ENCODE peak calls at places on chromosomes 2 and 18, in eight cellular contexts. F is mucosa of descending colon, M is left ventricle myocardium inferior, W is H9, V is uterus, C is fibroblast of villous mesenchyme, H is lower lobe of right lung, O is Panc1. G is an unnamed sample.

GRCh38 chr2:77028032-77028600 is 494.1 kb downstream of the LRRTM4 start:
- DNase-seq in F (no peak), M (no peak), W (no peak), V (no peak), C (no peak), H (no peak), O (no peak), G (no peak)

GRCh38 chr18:42072407-42072806 is 117.4 kb downstream of the PIK3C3 start:
- DNase-seq in F (no peak), M (no peak), W (no peak), V (no peak), C (no peak), H (no peak), O (no peak), G (no peak)

GRCh38 chr2:125259441-125259840 is 1234.4 kb downstream of the CNTNAP5 start:
- DNase-seq in F (no peak), M (no peak), W (no peak), V (no peak), C (no peak), H (no peak), O (no peak), G (no peak)

GRCh38 chr2:165795011-165795410 is 964 bp upstream of the GALNT3 start:
- DNase-seq in F (no peak), M (no peak), W (no peak), V (no peak), C (no peak), H (no peak), O (no peak), G (peak)

GRCh38 chr18:61047794-61048193 is 285.4 kb upstream of the CDH20 start:
- DNase-seq in F (no peak), M (no peak), W (no peak), V (no peak), C (no peak), H (no peak), O (no peak), G (no peak)

GRCh38 chr18:73168171-73168570 is 300.4 kb upstream of the NETO1 start:
- DNase-seq in F (no peak), M (no peak), W (no peak), V (no peak), C (no peak), H (no peak), O (no peak), G (no peak)

GRCh38 chr2:44789971-44790721 is 151.4 kb upstream of the SIX3 start:
- DNase-seq in F (no peak), M (no peak), W (peak), V (no peak), C (no peak), H (no peak), O (no peak), G (no peak)

GRCh38 chr2:9102861-9103662 is 99.6 kb upstream of the MBOAT2 start:
- DNase-seq in F (no peak), M (no peak), W (no peak), V (no peak), C (peak), H (no peak), O (no peak), G (peak)

GRCh38 chr2:113831156-113831555 is 58.7 kb upstream of the ACTR3 start:
- DNase-seq in F (no peak), M (no peak), W (no peak), V (no peak), C (no peak), H (no peak), O (no peak), G (peak)

GRCh38 chr2:32986480-32986879 is 39.7 kb downstream of the LTBP1 start:
- DNase-seq in F (no peak), M (no peak), W (no peak), V (no peak), C (no peak), H (no peak), O (no peak), G (no peak)

GRCh38 chr2:42072349-42073118 is 24.7 kb downstream of the PKDCC start:
- DNase-seq in F (peak), M (peak), W (peak), V (no peak), C (peak), H (no peak), O (no peak), G (no peak)

GRCh38 chr2:66432801-66433694 is 1.9 kb upstream of the MEIS1 start:
- DNase-seq in F (peak), M (peak), W (peak), V (peak), C (peak), H (peak), O (peak), G (peak)

GRCh38 chr2:127661072-127661618 is 14.2 kb downstream of the LIMS2 start:
- DNase-seq in F (no peak), M (no peak), W (no peak), V (no peak), C (peak), H (peak), O (no peak), G (peak)

GRCh38 chr2:39875182-39875913 is 96.3 kb upstream of the THUMPD2 start:
- DNase-seq in F (no peak), M (peak), W (no peak), V (peak), C (peak), H (no peak), O (no peak), G (peak)

GRCh38 chr2:171083426-171083825 is 77.3 kb downstream of the TLK1 start:
- DNase-seq in F (no peak), M (no peak), W (no peak), V (no peak), C (no peak), H (no peak), O (no peak), G (no peak)

GRCh38 chr2:112880081-112880531 is 30.9 kb upstream of the IL37 start:
- DNase-seq in F (no peak), M (no peak), W (no peak), V (no peak), C (peak), H (no peak), O (no peak), G (peak)

GRCh38 chr2:86368181-86368824 is 30.9 kb upstream of the REEP1 start:
- DNase-seq in F (peak), M (peak), W (peak), V (peak), C (peak), H (peak), O (peak), G (peak)

GRCh38 chr2:1631292-1632005 is 112.9 kb downstream of the PXDN start:
- DNase-seq in F (no peak), M (no peak), W (no peak), V (no peak), C (no peak), H (no peak), O (no peak), G (no peak)

GRCh38 chr18:9015689-9016088 is 86.8 kb upstream of the NDUFV2 start:
- DNase-seq in F (no peak), M (no peak), W (no peak), V (no peak), C (no peak), H (no peak), O (no peak), G (no peak)

GRCh38 chr2:181264016-181264415 is 193.2 kb upstream of the ITGA4 start:
- DNase-seq in F (no peak), M (no peak), W (no peak), V (no peak), C (no peak), H (no peak), O (no peak), G (no peak)

GRCh38 chr2:55163258-55163657 is 68.8 kb downstream of the CLHC1 start:
- DNase-seq in F (no peak), M (no peak), W (no peak), V (peak), C (peak), H (no peak), O (no peak), G (peak)

GRCh38 chr18:5103693-5104092 is 93.4 kb downstream of the AKAIN1 start:
- DNase-seq in F (no peak), M (no peak), W (no peak), V (no peak), C (no peak), H (no peak), O (no peak), G (no peak)

GRCh38 chr2:112162956-112163355 is 24.8 kb downstream of the FBLN7 start:
- DNase-seq in F (no peak), M (no peak), W (peak), V (no peak), C (no peak), H (no peak), O (no peak), G (no peak)

GRCh38 chr2:201191132-201191875 is 8.4 kb downstream of the CASP10 start:
- DNase-seq in F (no peak), M (no peak), W (no peak), V (no peak), C (peak), H (no peak), O (no peak), G (peak)

GRCh38 chr2:70671059-70671685 is 96.8 kb downstream of the ADD2 start:
- DNase-seq in F (no peak), M (no peak), W (peak), V (no peak), C (no peak), H (no peak), O (no peak), G (peak)

GRCh38 chr18:6120820-6121279 is 225.5 kb upstream of the TMEM200C start:
- DNase-seq in F (no peak), M (no peak), W (no peak), V (no peak), C (no peak), H (no peak), O (no peak), G (no peak)

GRCh38 chr18:41501848-41502247 is 453.2 kb upstream of the PIK3C3 start:
- DNase-seq in F (no peak), M (no peak), W (no peak), V (no peak), C (no peak), H (no peak), O (no peak), G (no peak)

GRCh38 chr2:217858519-217859466 is 144.0 kb downstream of the TNS1 start:
- DNase-seq in F (no peak), M (peak), W (peak), V (peak), C (peak), H (no peak), O (no peak), G (peak)

GRCh38 chr18:46712406-46712805 is 44.4 kb downstream of the ST8SIA5 start:
- DNase-seq in F (no peak), M (no peak), W (no peak), V (no peak), C (peak), H (no peak), O (no peak), G (peak)

GRCh38 chr18:35390956-35391695 is 14.0 kb upstream of the ZNF396 start:
- DNase-seq in F (no peak), M (no peak), W (no peak), V (no peak), C (no peak), H (no peak), O (no peak), G (no peak)

GRCh38 chr2:132383956-132384355 is 32.6 kb upstream of the GPR39 start:
- DNase-seq in F (no peak), M (no peak), W (no peak), V (no peak), C (no peak), H (no peak), O (no peak), G (no peak)

GRCh38 chr2:136154384-136154783 is 36.4 kb upstream of the CXCR4 start:
- DNase-seq in F (no peak), M (no peak), W (no peak), V (no peak), C (no peak), H (no peak), O (no peak), G (no peak)

GRCh38 chr2:175476950-175477349 is 295.4 kb upstream of the ATP5MC3 start:
- DNase-seq in F (no peak), M (peak), W (no peak), V (no peak), C (no peak), H (no peak), O (no peak), G (no peak)

GRCh38 chr2:96558061-96558460 is 21.5 kb downstream of the ARID5A start:
- DNase-seq in F (no peak), M (no peak), W (peak), V (no peak), C (no peak), H (no peak), O (no peak), G (no peak)

GRCh38 chr2:28366496-28367282 is 26.0 kb upstream of the FOSL2 start:
- DNase-seq in F (peak), M (no peak), W (no peak), V (no peak), C (peak), H (no peak), O (no peak), G (peak)

GRCh38 chr18:62486290-62486964 is 36.4 kb upstream of the ZCCHC2 start:
- DNase-seq in F (no peak), M (no peak), W (no peak), V (no peak), C (no peak), H (no peak), O (peak), G (peak)

GRCh38 chr18:6363216-6363615 is 51.5 kb downstream of the L3MBTL4 start:
- DNase-seq in F (no peak), M (no peak), W (no peak), V (no peak), C (no peak), H (no peak), O (no peak), G (no peak)

GRCh38 chr2:174023591-174024523 is 58.7 kb upstream of the SP3 start:
- DNase-seq in F (no peak), M (peak), W (peak), V (peak), C (peak), H (peak), O (no peak), G (peak)

GRCh38 chr2:232981767-232982360 is 31.2 kb downstream of the NGEF start:
- DNase-seq in F (peak), M (no peak), W (no peak), V (no peak), C (no peak), H (no peak), O (no peak), G (no peak)

DNA sequence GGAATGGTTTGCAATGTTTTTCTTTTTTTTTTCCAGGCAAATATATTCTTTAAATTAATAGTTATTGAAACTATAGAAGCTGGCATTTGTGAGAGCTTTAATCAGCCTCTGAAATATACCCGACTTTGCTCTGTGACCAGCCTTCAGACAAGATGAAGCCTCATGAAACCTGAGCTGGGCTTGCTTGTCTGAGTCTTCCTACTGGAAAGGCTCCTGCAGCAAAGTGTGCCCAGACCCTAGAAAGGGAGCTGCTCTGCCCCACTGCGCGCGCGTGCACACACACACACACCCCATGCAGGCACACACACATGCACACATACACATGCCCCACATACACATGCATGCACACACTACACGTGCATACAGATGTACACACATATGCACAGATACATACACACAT is 203.3 kb upstream of the NT5C1B start:
- DNase-seq in F (no peak), M (no peak), W (no peak), V (no peak), C (no peak), H (no peak), O (no peak), G (no peak)
- TF ChIP-seq CTCF in F (no peak), M (no peak), W (no peak), V (no peak), C (no peak), H (no peak), O (no peak), G (no peak)

DNA sequence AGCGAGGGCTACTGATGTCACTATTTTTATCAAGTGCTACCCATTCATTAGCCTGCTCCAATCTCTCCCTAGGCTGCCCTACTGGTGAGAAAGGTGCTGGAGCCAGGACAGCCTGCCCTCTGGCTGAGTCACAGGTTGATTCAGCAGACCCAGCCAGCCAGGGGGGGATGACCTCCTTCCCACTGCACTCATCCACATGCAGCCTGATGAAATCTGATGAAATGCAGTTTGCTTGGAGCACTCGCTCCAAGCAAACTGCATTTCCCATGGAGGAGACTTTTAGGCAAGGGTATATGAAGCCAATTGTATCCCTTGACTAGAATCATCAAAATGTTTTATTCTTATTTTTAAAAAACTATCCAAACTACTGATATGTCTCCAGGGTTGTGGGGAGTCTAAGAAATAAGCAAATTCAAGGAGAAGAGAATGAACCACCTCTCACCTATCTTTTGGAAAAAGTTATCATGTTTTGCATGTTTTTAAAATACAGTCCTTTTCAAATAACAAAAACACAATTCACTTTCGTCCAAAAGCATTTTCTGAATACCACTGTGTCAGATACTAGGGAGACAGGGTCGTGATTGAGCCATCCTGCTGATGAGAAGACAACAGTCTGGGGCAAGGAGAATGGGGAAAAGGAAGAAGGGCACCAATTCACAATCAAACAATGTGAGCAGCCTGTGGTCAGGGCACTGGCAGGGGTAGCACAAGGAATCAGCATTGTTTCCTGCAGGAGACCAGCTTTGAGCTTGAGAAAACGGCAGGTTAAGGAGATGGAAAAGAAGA is 128.3 kb downstream of the AFF3 start:
- DNase-seq in F (no peak), M (peak), W (peak), V (peak), C (peak), H (no peak), O (peak), G (peak)
- TF ChIP-seq CTCF in F (no peak), M (peak), W (peak), V (peak), C (peak), H (no peak), O (no peak), G (no peak)

DNA sequence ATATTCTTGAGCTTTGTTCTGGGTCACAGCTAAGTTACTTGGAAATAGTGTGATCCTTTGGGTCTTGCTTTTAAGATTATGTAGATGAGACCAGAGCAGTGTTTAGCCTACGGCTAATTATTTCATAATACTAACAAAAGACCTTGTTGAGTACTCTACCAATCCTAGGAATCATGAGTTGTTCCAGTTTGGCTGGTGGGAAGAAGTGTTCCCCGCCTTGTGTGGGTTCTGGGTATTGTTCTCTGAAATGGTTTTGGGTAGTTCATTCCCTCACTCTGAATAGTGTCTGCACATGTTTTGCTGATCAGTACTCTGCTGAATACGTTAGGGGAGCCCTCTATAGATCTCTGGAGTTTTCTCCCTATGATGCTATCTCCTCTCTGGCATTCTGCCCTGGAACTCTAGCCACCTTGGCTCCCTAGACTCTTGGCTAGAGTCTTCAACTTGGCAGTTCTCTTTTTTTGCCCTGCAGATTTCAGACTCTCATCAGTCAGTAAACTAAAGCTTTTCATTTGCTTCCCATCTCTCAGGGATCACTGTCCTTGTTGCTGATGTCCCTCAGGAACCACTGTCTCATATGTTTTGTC is 48.4 kb downstream of the NEMP2 start:
- DNase-seq in F (no peak), M (no peak), W (no peak), V (no peak), C (no peak), H (no peak), O (no peak), G (no peak)
- TF ChIP-seq CTCF in F (no peak), M (peak), W (no peak), V (no peak), C (no peak), H (no peak), O (no peak), G (no peak)

GRCh38 chr2:51247252-51247651 is 215.3 kb upstream of the NRXN1 start:
- DNase-seq in F (no peak), M (no peak), W (peak), V (no peak), C (no peak), H (no peak), O (no peak), G (peak)
- TF ChIP-seq CTCF in F (no peak), M (no peak), W (peak), V (no peak), C (no peak), H (no peak), O (no peak), G (no peak)

DNA sequence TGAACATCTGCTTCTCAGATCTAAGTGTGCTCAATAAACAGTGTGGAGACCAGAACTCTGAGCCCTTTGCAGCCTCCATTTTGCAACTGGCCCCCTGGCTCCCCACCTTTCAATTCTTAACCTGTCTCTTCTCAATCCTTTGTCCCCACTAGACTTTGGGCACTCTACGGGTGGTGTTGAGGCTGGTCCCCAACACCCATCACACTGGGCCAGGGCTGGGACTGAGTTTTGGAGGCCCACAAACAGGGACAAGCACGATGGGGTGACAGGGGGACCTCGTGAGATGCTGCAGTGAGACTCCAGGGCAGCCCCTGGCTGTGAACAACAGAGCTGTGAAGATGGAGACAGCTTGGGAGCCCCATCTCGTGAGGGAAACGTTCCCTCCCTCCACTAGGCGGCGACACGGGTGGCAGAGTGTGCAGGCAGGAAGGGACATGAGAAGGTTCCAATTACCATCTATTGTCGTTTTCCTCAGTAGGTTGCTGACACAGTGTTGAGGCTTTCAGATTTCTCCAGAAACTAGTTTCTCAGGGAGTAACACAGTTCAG is 1.2 kb downstream of the ANKMY1 start:
- DNase-seq in F (peak), M (no peak), W (peak), V (peak), C (peak), H (peak), O (no peak), G (no peak)
- TF ChIP-seq CTCF in F (no peak), M (peak), W (peak), V (peak), C (peak), H (peak), O (peak), G (peak)

DNA sequence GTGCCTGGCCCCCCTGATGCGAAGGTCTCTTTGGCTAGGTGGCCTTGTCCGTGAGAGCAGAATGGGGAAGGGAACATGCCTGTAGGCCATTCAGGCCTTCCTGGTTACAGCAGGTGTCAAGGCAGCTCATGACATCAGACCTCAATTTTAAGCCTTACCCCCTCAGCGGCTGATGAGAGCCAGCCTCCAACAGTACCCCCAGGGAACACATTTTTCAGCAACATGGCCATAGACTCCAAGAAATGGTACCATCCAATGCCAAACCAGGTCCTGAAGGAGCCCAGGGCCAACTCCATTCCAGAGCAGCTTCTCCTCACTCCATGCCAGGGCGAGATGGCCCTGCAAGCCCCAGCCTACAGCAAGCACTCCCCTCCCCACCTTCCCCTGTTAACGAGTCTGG is 199.2 kb downstream of the SMAD2 start:
- DNase-seq in F (no peak), M (no peak), W (no peak), V (no peak), C (no peak), H (no peak), O (no peak), G (no peak)
- TF ChIP-seq CTCF in F (no peak), M (no peak), W (no peak), V (no peak), C (no peak), H (no peak), O (no peak), G (no peak)